ENCODE peak calls at places on chromosome 22, in ten cellular contexts. A is glutamatergic neuron, D is AG09319, V is stomach, G is breast epithelium, O is PC-3, T is RWPE1, J is pancreas, M is astrocyte of the spinal cord, S is fibroblast of pulmonary artery. Y is an unnamed sample.

GRCh38 chr22:40177738-40178416 is at the start of gene TNRC6B:
- DNase-seq in T (peak; percentile 76), A (peak; percentile 31), M (peak; percentile 97), D (peak; percentile 92), G (no peak), V (peak; percentile 72), S (peak; percentile 98), J (peak; percentile 87), O (peak; percentile 89), Y (peak; percentile 48)

GRCh38 chr22:22704156-22704946 is 59.9 kb downstream of the GGTLC2 start:
- DNase-seq in D (no peak), A (no peak), T (no peak), V (no peak), O (no peak), J (no peak), S (no peak), G (no peak), M (no peak), Y (no peak)

GRCh38 chr22:42154293-42154692 is 23.7 kb upstream of the CYP2D6 start:
- DNase-seq in M (no peak), A (no peak), O (no peak), G (no peak), J (no peak), S (no peak), T (no peak), D (no peak), V (no peak), Y (no peak)

GRCh38 chr22:19373450-19373849 is 58.1 kb downstream of the HIRA start:
- DNase-seq in T (no peak), J (no peak), M (no peak), O (no peak), S (no peak), V (no peak), A (no peak), D (no peak), G (no peak), Y (no peak)

GRCh38 chr22:41181349-41182241 is 23.5 kb upstream of the L3MBTL2 start:
- DNase-seq in M (no peak), O (peak; percentile 49), S (peak; percentile 67), T (peak; percentile 48), J (no peak), A (no peak), D (no peak), V (no peak), G (no peak), Y (no peak)

GRCh38 chr22:39643311-39644083 is 72.9 kb downstream of the CACNA1I start:
- DNase-seq in D (no peak), J (no peak), G (no peak), O (no peak), T (no peak), V (no peak), S (peak; percentile 14), A (no peak), M (peak; percentile 21), Y (no peak)

GRCh38 chr22:39725351-39726035 is 154.9 kb downstream of the CACNA1I start:
- DNase-seq in M (no peak), J (no peak), S (no peak), A (no peak), G (peak; percentile 35), D (no peak), O (no peak), T (no peak), V (no peak), Y (no peak)

GRCh38 chr22:22800716-22801115 is 86.9 kb upstream of the IGLL5 start:
- DNase-seq in V (no peak), A (no peak), T (no peak), D (no peak), M (no peak), O (no peak), S (no peak), J (no peak), G (no peak), Y (no peak)

GRCh38 chr22:20439928-20440575 is 2.4 kb upstream of the SCARF2 start:
- DNase-seq in G (no peak), S (no peak), V (no peak), M (no peak), A (no peak), J (no peak), T (no peak), O (no peak), D (no peak), Y (no peak)

GRCh38 chr22:20438066-20438677 is 547 bp upstream of the SCARF2 start:
- DNase-seq in T (no peak), G (no peak), M (peak; percentile 61), V (no peak), A (no peak), J (no peak), D (no peak), O (no peak), S (peak; percentile 30), Y (no peak)

GRCh38 chr22:20439556-20439927 is 1.9 kb upstream of the SCARF2 start:
- DNase-seq in M (no peak), V (no peak), S (no peak), J (no peak), D (no peak), G (no peak), T (no peak), O (no peak), A (no peak), Y (no peak)

GRCh38 chr22:20437253-20438065 is at the start of gene SCARF2:
- DNase-seq in G (no peak), D (no peak), O (no peak), M (peak; percentile 64), J (no peak), S (peak; percentile 62), A (peak; percentile 58), V (no peak), T (no peak), Y (no peak)

GRCh38 chr22:20438678-20439492 is 1.3 kb upstream of the SCARF2 start:
- DNase-seq in V (no peak), D (no peak), A (no peak), J (no peak), S (peak; percentile 18), M (no peak), O (no peak), G (no peak), T (no peak), Y (no peak)
- TF ChIP-seq CTCF in V (no peak), D (peak; percentile 48), A (no peak), J (no peak), S (peak; percentile 29), M (peak; percentile 28), O (no peak), G (no peak), T (no peak), Y (no peak)

GRCh38 chr22:30755760-30756124 is 61.1 kb downstream of the OSBP2 start:
- DNase-seq in D (no peak), G (no peak), J (no peak), T (no peak), V (no peak), O (no peak), M (no peak), A (no peak), S (no peak), Y (no peak)
- TF ChIP-seq CTCF in D (no peak), G (no peak), J (no peak), T (no peak), V (no peak), O (no peak), M (no peak), A (no peak), S (no peak), Y (no peak)

GRCh38 chr22:27616033-27616432 is 185.5 kb downstream of the MN1 start:
- DNase-seq in D (no peak), M (no peak), O (no peak), J (no peak), T (no peak), V (no peak), S (no peak), G (no peak), A (no peak), Y (no peak)

GRCh38 chr22:27614291-27615007 is 187.1 kb downstream of the MN1 start:
- DNase-seq in D (no peak), T (no peak), M (no peak), V (no peak), J (no peak), A (peak; percentile 49), S (no peak), O (no peak), G (no peak), Y (no peak)

GRCh38 chr22:27620367-27621154 is 181.0 kb downstream of the MN1 start:
- DNase-seq in S (no peak), M (no peak), G (no peak), A (no peak), T (no peak), D (no peak), J (no peak), V (no peak), O (peak; percentile 18), Y (no peak)

GRCh38 chr22:27615408-27615807 is 186.1 kb downstream of the MN1 start:
- DNase-seq in T (no peak), G (no peak), M (no peak), V (no peak), A (no peak), S (no peak), O (no peak), J (no peak), D (no peak), Y (no peak)

DNA sequence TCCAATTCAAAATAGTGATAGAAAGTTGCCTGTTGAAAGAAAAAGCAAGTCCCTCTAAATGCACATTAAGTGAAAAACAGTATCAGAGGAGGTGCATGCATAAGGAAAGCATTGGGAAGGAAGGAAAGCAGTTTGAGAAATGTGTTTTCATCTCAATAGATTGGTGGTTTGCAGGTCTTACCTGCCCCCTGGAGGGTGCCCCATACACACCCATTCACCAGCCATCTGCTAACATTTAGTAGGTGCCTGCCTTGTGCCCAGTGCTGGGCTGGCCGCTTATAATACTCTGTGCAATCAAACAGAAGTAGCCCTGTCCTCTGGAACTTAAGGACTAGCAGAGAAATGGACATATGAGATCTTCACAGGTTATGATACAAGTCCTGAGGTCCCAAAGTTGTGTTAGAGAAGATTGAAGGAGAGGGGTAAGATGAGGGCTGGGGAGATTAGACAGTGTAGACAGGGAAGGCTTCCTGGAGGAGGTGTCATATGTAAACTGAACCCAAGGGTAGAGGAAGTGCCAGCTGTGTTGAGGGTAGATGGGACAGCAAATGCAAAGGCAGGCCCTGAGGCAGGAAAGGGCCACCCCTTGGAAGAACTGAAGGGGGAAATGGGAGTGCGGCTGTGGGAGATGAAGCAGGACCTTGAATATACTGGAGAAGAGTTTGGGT is 184.2 kb downstream of the MN1 start:
- DNase-seq in D (no peak), J (no peak), A (peak; percentile 3), T (no peak), O (peak; percentile 19), V (no peak), M (no peak), G (no peak), S (peak; percentile 7), Y (no peak)
- TF ChIP-seq CTCF in D (no peak), J (no peak), A (no peak), T (no peak), O (peak; percentile 45), V (no peak), M (peak; percentile 12), G (no peak), S (peak; percentile 4), Y (no peak)

GRCh38 chr22:17633998-17634323 is 4.6 kb upstream of the BCL2L13 start:
- DNase-seq in J (no peak), T (no peak), O (no peak), G (no peak), M (no peak), A (no peak), S (no peak), D (no peak), V (no peak), Y (no peak)

GRCh38 chr22:17638182-17638431 is 450 bp upstream of the BCL2L13 start:
- DNase-seq in M (no peak), D (no peak), A (no peak), S (no peak), T (peak; percentile 56), G (no peak), J (no peak), O (no peak), V (no peak), Y (no peak)

GRCh38 chr22:17637490-17638181 is 921 bp upstream of the BCL2L13 start:
- DNase-seq in J (no peak), V (no peak), M (no peak), S (no peak), T (no peak), O (no peak), G (no peak), A (no peak), D (no peak), Y (no peak)

GRCh38 chr22:17634696-17635095 is 3.9 kb upstream of the BCL2L13 start:
- DNase-seq in O (no peak), A (no peak), G (no peak), V (no peak), J (no peak), S (peak; percentile 62), D (no peak), T (no peak), M (no peak), Y (no peak)

GRCh38 chr22:17638432-17639237 is at the start of gene BCL2L13:
- DNase-seq in S (peak; percentile 92), V (peak; percentile 95), A (peak; percentile 90), M (peak; percentile 89), T (peak; percentile 79), J (peak; percentile 91), G (peak; percentile 92), O (peak; percentile 86), D (peak; percentile 69), Y (peak; percentile 80)
- TF ChIP-seq CTCF in S (no peak), V (no peak), A (no peak), M (no peak), T (no peak), J (no peak), G (no peak), O (no peak), D (no peak), Y (no peak)

Y was measured in omental fat pad.